ENCODE peak calls at places on chromosomes 4 and X, in nine cellular contexts. One of them, this sample, is unnamed.

GRCh38 chrX:124497386-124497785 is 151.0 kb downstream of the SH2D1A start:
- DNase-seq in HepG2: no peak
- DNase-seq in ovary: no peak
- DNase-seq in neural progenitor cell: no peak
- DNase-seq in mesendoderm: no peak
- DNase-seq in PC-3: peak; percentile 73
- DNase-seq in upper lobe of right lung: no peak
- DNase-seq in IMR-90: no peak
- DNase-seq in transverse colon: no peak
- DNase-seq in this sample: no peak

GRCh38 chrX:111039606-111040005 is 56.4 kb upstream of the PAK3 start:
- DNase-seq in HepG2: no peak
- DNase-seq in ovary: no peak
- DNase-seq in neural progenitor cell: no peak
- DNase-seq in mesendoderm: no peak
- DNase-seq in PC-3: peak; percentile 28
- DNase-seq in upper lobe of right lung: no peak
- DNase-seq in IMR-90: no peak
- DNase-seq in transverse colon: no peak
- DNase-seq in this sample: no peak

GRCh38 chrX:66676990-66677389 is 38.1 kb upstream of the EDA2R start:
- DNase-seq in HepG2: no peak
- DNase-seq in ovary: no peak
- DNase-seq in neural progenitor cell: no peak
- DNase-seq in mesendoderm: no peak
- DNase-seq in PC-3: no peak
- DNase-seq in upper lobe of right lung: no peak
- DNase-seq in IMR-90: peak; percentile 69
- DNase-seq in transverse colon: no peak
- DNase-seq in this sample: peak; percentile 76

GRCh38 chrX:39582091-39582490 is 515.7 kb downstream of the BCOR start:
- DNase-seq in HepG2: no peak
- DNase-seq in ovary: no peak
- DNase-seq in neural progenitor cell: no peak
- DNase-seq in mesendoderm: no peak
- DNase-seq in PC-3: peak; percentile 38
- DNase-seq in upper lobe of right lung: no peak
- DNase-seq in IMR-90: no peak
- DNase-seq in transverse colon: no peak
- DNase-seq in this sample: no peak

GRCh38 chr4:65825121-65825520 is 154.8 kb upstream of the EPHA5 start:
- DNase-seq in HepG2: no peak
- DNase-seq in ovary: no peak
- DNase-seq in neural progenitor cell: no peak
- DNase-seq in mesendoderm: no peak
- DNase-seq in PC-3: peak; percentile 91
- DNase-seq in upper lobe of right lung: no peak
- DNase-seq in IMR-90: peak; percentile 0
- DNase-seq in transverse colon: no peak
- DNase-seq in this sample: peak; percentile 7

GRCh38 chr4:40183615-40184411 is 13.0 kb upstream of the RHOH start:
- DNase-seq in HepG2: no peak
- DNase-seq in ovary: no peak
- DNase-seq in neural progenitor cell: no peak
- DNase-seq in mesendoderm: no peak
- DNase-seq in PC-3: no peak
- DNase-seq in upper lobe of right lung: no peak
- DNase-seq in IMR-90: no peak
- DNase-seq in transverse colon: no peak
- DNase-seq in this sample: peak; percentile 21

GRCh38 chr4:146960634-146961033 is 15.0 kb upstream of the TTC29 start:
- DNase-seq in HepG2: no peak
- DNase-seq in ovary: no peak
- DNase-seq in neural progenitor cell: no peak
- DNase-seq in mesendoderm: no peak
- DNase-seq in PC-3: no peak
- DNase-seq in upper lobe of right lung: no peak
- DNase-seq in IMR-90: no peak
- DNase-seq in transverse colon: no peak
- DNase-seq in this sample: no peak

GRCh38 chr4:168907119-168907698 is 102.8 kb downstream of the CBR4 start:
- DNase-seq in HepG2: no peak
- DNase-seq in ovary: no peak
- DNase-seq in neural progenitor cell: no peak
- DNase-seq in mesendoderm: no peak
- DNase-seq in PC-3: no peak
- DNase-seq in upper lobe of right lung: no peak
- DNase-seq in IMR-90: peak; percentile 43
- DNase-seq in transverse colon: no peak
- DNase-seq in this sample: no peak

GRCh38 chr4:159209249-159209648 is 106.4 kb downstream of the RAPGEF2 start:
- DNase-seq in HepG2: peak; percentile 13
- DNase-seq in ovary: no peak
- DNase-seq in neural progenitor cell: no peak
- DNase-seq in mesendoderm: peak; percentile 62
- DNase-seq in PC-3: no peak
- DNase-seq in upper lobe of right lung: no peak
- DNase-seq in IMR-90: no peak
- DNase-seq in transverse colon: no peak
- DNase-seq in this sample: no peak

GRCh38 chr4:101089168-101089567 is 258.2 kb downstream of the PPP3CA start:
- DNase-seq in HepG2: no peak
- DNase-seq in ovary: no peak
- DNase-seq in neural progenitor cell: no peak
- DNase-seq in mesendoderm: no peak
- DNase-seq in PC-3: no peak
- DNase-seq in upper lobe of right lung: no peak
- DNase-seq in IMR-90: no peak
- DNase-seq in transverse colon: no peak
- DNase-seq in this sample: no peak

GRCh38 chrX:72466493-72466892 is 106.2 kb downstream of the HDAC8 start:
- DNase-seq in HepG2: no peak
- DNase-seq in ovary: no peak
- DNase-seq in neural progenitor cell: no peak
- DNase-seq in mesendoderm: no peak
- DNase-seq in PC-3: no peak
- DNase-seq in upper lobe of right lung: no peak
- DNase-seq in IMR-90: no peak
- DNase-seq in transverse colon: no peak
- DNase-seq in this sample: no peak

GRCh38 chrX:123481908-123482873 is 250.7 kb downstream of the THOC2 start:
- DNase-seq in HepG2: no peak
- DNase-seq in ovary: no peak
- DNase-seq in neural progenitor cell: peak; percentile 52
- DNase-seq in mesendoderm: peak; percentile 16
- DNase-seq in PC-3: no peak
- DNase-seq in upper lobe of right lung: no peak
- DNase-seq in IMR-90: peak; percentile 27
- DNase-seq in transverse colon: no peak
- DNase-seq in this sample: peak; percentile 40

GRCh38 chr4:2260336-2261109 is 1.4 kb downstream of the MXD4 start:
- DNase-seq in HepG2: no peak
- DNase-seq in ovary: peak; percentile 60
- DNase-seq in neural progenitor cell: no peak
- DNase-seq in mesendoderm: no peak
- DNase-seq in PC-3: no peak
- DNase-seq in upper lobe of right lung: peak; percentile 62
- DNase-seq in IMR-90: no peak
- DNase-seq in transverse colon: peak; percentile 15
- DNase-seq in this sample: peak; percentile 52

GRCh38 chr4:2257361-2258001 is 4.4 kb downstream of the MXD4 start:
- DNase-seq in HepG2: no peak
- DNase-seq in ovary: peak; percentile 54
- DNase-seq in neural progenitor cell: no peak
- DNase-seq in mesendoderm: no peak
- DNase-seq in PC-3: no peak
- DNase-seq in upper lobe of right lung: peak; percentile 59
- DNase-seq in IMR-90: no peak
- DNase-seq in transverse colon: peak; percentile 8
- DNase-seq in this sample: no peak

GRCh38 chr4:2258091-2259035 is 3.5 kb downstream of the MXD4 start:
- DNase-seq in HepG2: no peak
- DNase-seq in ovary: peak; percentile 39
- DNase-seq in neural progenitor cell: no peak
- DNase-seq in mesendoderm: no peak
- DNase-seq in PC-3: no peak
- DNase-seq in upper lobe of right lung: peak; percentile 59
- DNase-seq in IMR-90: no peak
- DNase-seq in transverse colon: peak; percentile 7
- DNase-seq in this sample: no peak

GRCh38 chr4:2259541-2260267 is 2.2 kb downstream of the MXD4 start:
- DNase-seq in HepG2: no peak
- DNase-seq in ovary: peak; percentile 42
- DNase-seq in neural progenitor cell: no peak
- DNase-seq in mesendoderm: no peak
- DNase-seq in PC-3: no peak
- DNase-seq in upper lobe of right lung: peak; percentile 56
- DNase-seq in IMR-90: no peak
- DNase-seq in transverse colon: peak; percentile 7
- DNase-seq in this sample: no peak

DNA sequence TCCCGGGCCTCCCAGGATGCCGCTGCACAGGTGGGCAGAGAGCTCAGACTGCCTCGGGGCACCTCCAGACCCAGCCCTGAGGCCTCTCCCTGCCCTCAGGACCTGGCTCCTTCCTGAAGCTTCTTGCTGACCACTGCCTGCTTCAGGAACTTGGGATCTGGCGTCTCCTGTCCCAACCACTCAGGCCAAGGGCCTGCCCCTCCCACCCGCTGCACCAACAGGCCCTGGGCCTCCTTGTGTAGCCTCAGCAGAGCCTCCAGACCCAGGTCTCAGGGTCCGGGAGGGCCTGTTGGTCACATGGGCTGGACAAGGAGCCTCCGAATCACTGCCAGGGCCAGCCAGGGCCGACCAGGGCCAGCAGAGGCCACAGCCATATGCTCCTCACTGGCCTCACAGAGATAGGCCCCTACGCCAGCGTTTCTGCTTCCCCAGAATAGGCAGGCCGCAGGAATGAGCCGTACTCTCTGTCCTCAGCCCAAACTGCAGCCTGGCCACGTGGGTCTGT is 2.8 kb downstream of the MXD4 start:
- DNase-seq in HepG2: no peak
- DNase-seq in ovary: peak; percentile 41
- DNase-seq in neural progenitor cell: no peak
- DNase-seq in mesendoderm: no peak
- DNase-seq in PC-3: no peak
- DNase-seq in upper lobe of right lung: peak; percentile 62
- DNase-seq in IMR-90: no peak
- DNase-seq in transverse colon: peak; percentile 5
- DNase-seq in this sample: no peak
- H3K4me1 ChIP-seq in HepG2: peaks cover 31% of the 10 kb centered on the region
- H3K4me1 ChIP-seq in ovary: peaks cover 24% of the 10 kb centered on the region
- H3K4me1 ChIP-seq in neural progenitor cell: peaks cover 22% of the 10 kb centered on the region
- H3K4me1 ChIP-seq in mesendoderm: no peaks in the 10 kb centered on the region
- H3K4me1 ChIP-seq in PC-3: peaks cover 8% of the 10 kb centered on the region
- H3K4me1 ChIP-seq in upper lobe of right lung: peaks cover 70% of the 10 kb centered on the region
- H3K4me1 ChIP-seq in IMR-90: peaks cover 6% of the 10 kb centered on the region
- H3K4me1 ChIP-seq in transverse colon: peaks cover 59% of the 10 kb centered on the region
- H3K4me1 ChIP-seq in this sample: peaks cover 47% of the 10 kb centered on the region

DNA sequence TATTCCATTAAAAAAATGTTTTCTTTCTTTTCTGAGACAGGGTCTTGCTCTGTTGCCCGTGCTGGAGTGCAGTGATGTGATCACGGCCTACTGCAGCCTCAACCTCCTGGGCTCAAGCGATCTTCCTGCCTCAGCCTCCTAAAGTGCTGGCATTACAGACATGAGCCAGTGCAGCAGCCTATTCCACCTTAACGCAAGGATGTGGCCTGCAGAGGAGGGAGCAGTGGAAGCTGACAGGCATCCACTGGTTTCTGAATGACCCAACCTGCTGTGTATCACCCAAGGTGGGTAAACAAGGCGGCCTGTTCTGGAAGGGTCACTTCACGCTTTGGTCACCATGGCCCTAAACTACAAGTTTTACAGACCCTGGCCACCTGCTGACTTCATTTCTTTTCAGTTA is 60.8 kb downstream of the ACOX3 start:
- DNase-seq in HepG2: no peak
- DNase-seq in ovary: peak; percentile 14
- DNase-seq in neural progenitor cell: no peak
- DNase-seq in mesendoderm: no peak
- DNase-seq in PC-3: no peak
- DNase-seq in upper lobe of right lung: no peak
- DNase-seq in IMR-90: no peak
- DNase-seq in transverse colon: no peak
- DNase-seq in this sample: no peak
- H3K4me3 ChIP-seq in HepG2: no peak overlapping the region
- H3K4me3 ChIP-seq in ovary: no peak overlapping the region
- H3K4me3 ChIP-seq in neural progenitor cell: no peak overlapping the region
- H3K4me3 ChIP-seq in mesendoderm: no peak overlapping the region
- H3K4me3 ChIP-seq in PC-3: no peak overlapping the region
- H3K4me3 ChIP-seq in upper lobe of right lung: no peak overlapping the region
- H3K4me3 ChIP-seq in IMR-90: no peak overlapping the region
- H3K4me3 ChIP-seq in transverse colon: no peak overlapping the region
- H3K4me3 ChIP-seq in this sample: no peak overlapping the region

DNA sequence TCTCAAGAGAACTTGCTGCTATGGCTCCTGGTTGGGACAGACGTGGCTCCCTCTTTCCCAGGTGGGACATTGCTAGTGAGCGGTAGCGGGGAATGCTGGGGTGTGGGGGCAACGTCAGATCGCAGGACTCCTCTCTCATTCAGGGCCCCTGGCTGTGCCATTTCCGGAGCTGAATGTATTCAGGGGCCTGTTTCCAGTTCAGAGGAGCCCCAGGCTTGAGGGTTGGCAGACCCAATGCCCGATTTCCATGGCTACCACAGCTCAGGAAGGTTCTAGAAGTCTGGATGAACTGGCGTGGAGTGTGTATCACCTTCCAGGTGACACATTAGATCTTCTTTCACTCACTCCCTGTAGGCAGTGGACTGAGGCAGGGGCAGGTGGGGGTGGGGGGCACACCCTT is 26.2 kb upstream of the CRMP1 start:
- DNase-seq in HepG2: no peak
- DNase-seq in ovary: no peak
- DNase-seq in neural progenitor cell: no peak
- DNase-seq in mesendoderm: no peak
- DNase-seq in PC-3: no peak
- DNase-seq in upper lobe of right lung: no peak
- DNase-seq in IMR-90: no peak
- DNase-seq in transverse colon: no peak
- DNase-seq in this sample: no peak
- H3K27me3 ChIP-seq in HepG2: peaks cover 13% of the 10 kb centered on the region
- H3K27me3 ChIP-seq in ovary: no peaks in the 10 kb centered on the region
- H3K27me3 ChIP-seq in neural progenitor cell: no peaks in the 10 kb centered on the region
- H3K27me3 ChIP-seq in mesendoderm: no peaks in the 10 kb centered on the region
- H3K27me3 ChIP-seq in PC-3: peaks cover 25% of the 10 kb centered on the region
- H3K27me3 ChIP-seq in upper lobe of right lung: peaks cover 14% of the 10 kb centered on the region
- H3K27me3 ChIP-seq in IMR-90: peaks cover 12% of the 10 kb centered on the region
- H3K27me3 ChIP-seq in transverse colon: peaks cover 9% of the 10 kb centered on the region
- H3K27me3 ChIP-seq in this sample: peaks cover 43% of the 10 kb centered on the region

DNA sequence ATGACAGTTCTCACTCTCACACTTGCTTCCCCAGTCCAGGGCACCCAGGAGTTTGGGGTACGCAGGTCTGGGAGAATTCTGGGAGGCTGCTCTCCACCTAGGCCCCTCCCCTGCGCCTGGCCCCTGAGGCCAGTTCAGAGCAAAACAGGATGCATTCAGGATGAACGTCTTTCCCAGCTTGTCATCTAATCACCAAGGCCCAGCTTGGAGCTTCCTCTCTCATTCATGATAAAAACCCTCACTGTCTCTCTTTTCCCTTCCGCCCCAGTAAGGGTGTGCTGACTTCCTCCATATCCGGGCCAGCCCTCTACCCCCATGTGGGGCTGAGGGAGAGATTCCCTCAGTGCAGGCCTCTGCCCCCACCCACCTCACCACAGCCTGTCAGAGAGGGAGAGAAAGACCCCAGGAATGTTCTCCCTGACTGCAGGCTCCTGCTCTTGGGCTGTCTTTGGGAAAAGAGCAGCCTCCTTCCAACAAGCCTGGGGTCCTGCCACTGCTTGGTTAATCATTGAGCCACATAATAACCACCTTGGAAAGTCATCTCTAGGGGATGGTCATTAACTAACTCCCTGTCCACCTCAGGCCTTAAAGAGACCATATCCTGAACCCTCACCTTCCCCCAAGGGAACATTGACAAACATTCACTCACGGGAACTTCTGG is 50.1 kb downstream of the STARD8 start:
- DNase-seq in HepG2: no peak
- DNase-seq in ovary: no peak
- DNase-seq in neural progenitor cell: no peak
- DNase-seq in mesendoderm: no peak
- DNase-seq in PC-3: no peak
- DNase-seq in upper lobe of right lung: no peak
- DNase-seq in IMR-90: no peak
- DNase-seq in transverse colon: no peak
- DNase-seq in this sample: no peak
- H3K4me1 ChIP-seq in HepG2: peaks cover 54% of the 10 kb centered on the region
- H3K4me1 ChIP-seq in ovary: no peaks in the 10 kb centered on the region
- H3K4me1 ChIP-seq in neural progenitor cell: no peaks in the 10 kb centered on the region
- H3K4me1 ChIP-seq in mesendoderm: peaks cover 2% of the 10 kb centered on the region
- H3K4me1 ChIP-seq in PC-3: no peaks in the 10 kb centered on the region
- H3K4me1 ChIP-seq in upper lobe of right lung: no peaks in the 10 kb centered on the region
- H3K4me1 ChIP-seq in IMR-90: no peaks in the 10 kb centered on the region
- H3K4me1 ChIP-seq in transverse colon: no peaks in the 10 kb centered on the region
- H3K4me1 ChIP-seq in this sample: peaks cover 5% of the 10 kb centered on the region

This sample was measured in adipocyte.